ENCODE peak calls at places on chromosome 10, in six cellular contexts. One of them, this sample, is unnamed.
A peak's percentile ranks its signal among the peaks of the same experiment; 100 is the strongest.

GRCh38 chr10:131852161-131852822 is 48.5 kb upstream of the PPP2R2D start:
- DNase-seq in GM23338: no peak
- DNase-seq in sigmoid colon: peak; percentile 11
- DNase-seq in fibroblast of pulmonary artery: no peak
- DNase-seq in trophoblast cell: no peak
- DNase-seq in cardiac fibroblast: no peak
- DNase-seq in this sample: peak; percentile 61

GRCh38 chr10:44030132-44030531 is 354.8 kb downstream of the CXCL12 start:
- DNase-seq in GM23338: peak; percentile 72
- DNase-seq in sigmoid colon: no peak
- DNase-seq in fibroblast of pulmonary artery: no peak
- DNase-seq in trophoblast cell: peak; percentile 54
- DNase-seq in cardiac fibroblast: no peak
- DNase-seq in this sample: no peak

GRCh38 chr10:122392835-122393234 is 18.3 kb downstream of the PLEKHA1 start:
- DNase-seq in GM23338: no peak
- DNase-seq in sigmoid colon: no peak
- DNase-seq in fibroblast of pulmonary artery: no peak
- DNase-seq in trophoblast cell: no peak
- DNase-seq in cardiac fibroblast: no peak
- DNase-seq in this sample: no peak

GRCh38 chr10:128714240-128714639 is 588.0 kb upstream of the MKI67 start:
- DNase-seq in GM23338: no peak
- DNase-seq in sigmoid colon: no peak
- DNase-seq in fibroblast of pulmonary artery: no peak
- DNase-seq in trophoblast cell: no peak
- DNase-seq in cardiac fibroblast: no peak
- DNase-seq in this sample: no peak

GRCh38 chr10:131737543-131738395 is 163.0 kb upstream of the PPP2R2D start:
- DNase-seq in GM23338: no peak
- DNase-seq in sigmoid colon: peak; percentile 57
- DNase-seq in fibroblast of pulmonary artery: no peak
- DNase-seq in trophoblast cell: no peak
- DNase-seq in cardiac fibroblast: no peak
- DNase-seq in this sample: peak; percentile 63

GRCh38 chr10:103442031-103442461 is 10.1 kb downstream of the CALHM2 start:
- DNase-seq in GM23338: no peak
- DNase-seq in sigmoid colon: no peak
- DNase-seq in fibroblast of pulmonary artery: peak; percentile 88
- DNase-seq in trophoblast cell: peak; percentile 31
- DNase-seq in cardiac fibroblast: peak; percentile 77
- DNase-seq in this sample: no peak

GRCh38 chr10:22556774-22557173 is 157.6 kb downstream of the PIP4K2A start:
- DNase-seq in GM23338: no peak
- DNase-seq in sigmoid colon: no peak
- DNase-seq in fibroblast of pulmonary artery: no peak
- DNase-seq in trophoblast cell: no peak
- DNase-seq in cardiac fibroblast: no peak
- DNase-seq in this sample: no peak

GRCh38 chr10:44465430-44466115 is 80.7 kb upstream of the CXCL12 start:
- DNase-seq in GM23338: peak; percentile 41
- DNase-seq in sigmoid colon: no peak
- DNase-seq in fibroblast of pulmonary artery: no peak
- DNase-seq in trophoblast cell: no peak
- DNase-seq in cardiac fibroblast: no peak
- DNase-seq in this sample: no peak

GRCh38 chr10:117543999-117544728 is 1.6 kb downstream of the EMX2 start:
- DNase-seq in GM23338: peak; percentile 40
- DNase-seq in sigmoid colon: no peak
- DNase-seq in fibroblast of pulmonary artery: no peak
- DNase-seq in trophoblast cell: no peak
- DNase-seq in cardiac fibroblast: no peak
- DNase-seq in this sample: no peak

GRCh38 chr10:99551158-99551557 is 18.4 kb downstream of the NKX2-3 start:
- DNase-seq in GM23338: no peak
- DNase-seq in sigmoid colon: peak; percentile 89
- DNase-seq in fibroblast of pulmonary artery: peak; percentile 24
- DNase-seq in trophoblast cell: no peak
- DNase-seq in cardiac fibroblast: peak; percentile 67
- DNase-seq in this sample: no peak

GRCh38 chr10:75407716-75408511 is 6.3 kb upstream of the ZNF503 start:
- DNase-seq in GM23338: peak; percentile 71
- DNase-seq in sigmoid colon: no peak
- DNase-seq in fibroblast of pulmonary artery: no peak
- DNase-seq in trophoblast cell: no peak
- DNase-seq in cardiac fibroblast: peak; percentile 50
- DNase-seq in this sample: no peak

GRCh38 chr10:13414855-13415254 is 66.8 kb upstream of the SEPHS1 start:
- DNase-seq in GM23338: peak; percentile 77
- DNase-seq in sigmoid colon: no peak
- DNase-seq in fibroblast of pulmonary artery: peak; percentile 16
- DNase-seq in trophoblast cell: peak; percentile 64
- DNase-seq in cardiac fibroblast: peak; percentile 31
- DNase-seq in this sample: no peak

GRCh38 chr10:18279202-18279601 is 139.0 kb downstream of the CACNB2 start:
- DNase-seq in GM23338: no peak
- DNase-seq in sigmoid colon: no peak
- DNase-seq in fibroblast of pulmonary artery: peak; percentile 37
- DNase-seq in trophoblast cell: no peak
- DNase-seq in cardiac fibroblast: peak; percentile 72
- DNase-seq in this sample: no peak

GRCh38 chr10:1664565-1664964 is 72.8 kb downstream of the ADARB2 start:
- DNase-seq in GM23338: no peak
- DNase-seq in sigmoid colon: no peak
- DNase-seq in fibroblast of pulmonary artery: no peak
- DNase-seq in trophoblast cell: no peak
- DNase-seq in cardiac fibroblast: no peak
- DNase-seq in this sample: no peak

GRCh38 chr10:44325157-44325556 is 59.7 kb downstream of the CXCL12 start:
- DNase-seq in GM23338: no peak
- DNase-seq in sigmoid colon: no peak
- DNase-seq in fibroblast of pulmonary artery: no peak
- DNase-seq in trophoblast cell: no peak
- DNase-seq in cardiac fibroblast: no peak
- DNase-seq in this sample: no peak

GRCh38 chr10:23754179-23754578 is 315.3 kb downstream of the OTUD1 start:
- DNase-seq in GM23338: no peak
- DNase-seq in sigmoid colon: no peak
- DNase-seq in fibroblast of pulmonary artery: no peak
- DNase-seq in trophoblast cell: no peak
- DNase-seq in cardiac fibroblast: no peak
- DNase-seq in this sample: no peak

GRCh38 chr10:103648231-103648950 is 154.9 kb downstream of the NEURL1 start:
- DNase-seq in GM23338: peak; percentile 55
- DNase-seq in sigmoid colon: no peak
- DNase-seq in fibroblast of pulmonary artery: no peak
- DNase-seq in trophoblast cell: no peak
- DNase-seq in cardiac fibroblast: no peak
- DNase-seq in this sample: no peak

GRCh38 chr10:29881336-29881751 is 178.0 kb downstream of the JCAD start:
- DNase-seq in GM23338: no peak
- DNase-seq in sigmoid colon: peak; percentile 74
- DNase-seq in fibroblast of pulmonary artery: peak; percentile 49
- DNase-seq in trophoblast cell: no peak
- DNase-seq in cardiac fibroblast: no peak
- DNase-seq in this sample: no peak

GRCh38 chr10:44982114-44982460 is 3.5 kb upstream of the DEPP1 start:
- DNase-seq in GM23338: no peak
- DNase-seq in sigmoid colon: peak; percentile 72
- DNase-seq in fibroblast of pulmonary artery: peak; percentile 21
- DNase-seq in trophoblast cell: peak; percentile 21
- DNase-seq in cardiac fibroblast: peak; percentile 76
- DNase-seq in this sample: peak; percentile 76

GRCh38 chr10:46550076-46550790 is 6.2 kb downstream of the GPRIN2 start:
- DNase-seq in GM23338: no peak
- DNase-seq in sigmoid colon: peak; percentile 65
- DNase-seq in fibroblast of pulmonary artery: no peak
- DNase-seq in trophoblast cell: no peak
- DNase-seq in cardiac fibroblast: no peak
- DNase-seq in this sample: peak; percentile 81

GRCh38 chr10:13485623-13486022 is 43.2 kb downstream of the BEND7 start:
- DNase-seq in GM23338: no peak
- DNase-seq in sigmoid colon: no peak
- DNase-seq in fibroblast of pulmonary artery: peak; percentile 13
- DNase-seq in trophoblast cell: no peak
- DNase-seq in cardiac fibroblast: peak; percentile 22
- DNase-seq in this sample: no peak

GRCh38 chr10:63468947-63469346 is 3.2 kb upstream of the JMJD1C start:
- DNase-seq in GM23338: no peak
- DNase-seq in sigmoid colon: no peak
- DNase-seq in fibroblast of pulmonary artery: no peak
- DNase-seq in trophoblast cell: no peak
- DNase-seq in cardiac fibroblast: no peak
- DNase-seq in this sample: no peak

GRCh38 chr10:72414642-72415041 is 59.9 kb upstream of the DNAJB12 start:
- DNase-seq in GM23338: no peak
- DNase-seq in sigmoid colon: no peak
- DNase-seq in fibroblast of pulmonary artery: no peak
- DNase-seq in trophoblast cell: no peak
- DNase-seq in cardiac fibroblast: no peak
- DNase-seq in this sample: no peak

GRCh38 chr10:105706281-105707026 is 1065.4 kb downstream of the SORCS3 start:
- DNase-seq in GM23338: no peak
- DNase-seq in sigmoid colon: no peak
- DNase-seq in fibroblast of pulmonary artery: no peak
- DNase-seq in trophoblast cell: no peak
- DNase-seq in cardiac fibroblast: no peak
- DNase-seq in this sample: no peak

GRCh38 chr10:20274580-20274979 is 458.3 kb downstream of the PLXDC2 start:
- DNase-seq in GM23338: no peak
- DNase-seq in sigmoid colon: no peak
- DNase-seq in fibroblast of pulmonary artery: no peak
- DNase-seq in trophoblast cell: no peak
- DNase-seq in cardiac fibroblast: no peak
- DNase-seq in this sample: no peak

GRCh38 chr10:71265618-71266146 is 53.3 kb downstream of the UNC5B start:
- DNase-seq in GM23338: no peak
- DNase-seq in sigmoid colon: no peak
- DNase-seq in fibroblast of pulmonary artery: no peak
- DNase-seq in trophoblast cell: no peak
- DNase-seq in cardiac fibroblast: no peak
- DNase-seq in this sample: no peak

GRCh38 chr10:11454160-11454559 is 157.3 kb downstream of the USP6NL start:
- DNase-seq in GM23338: no peak
- DNase-seq in sigmoid colon: no peak
- DNase-seq in fibroblast of pulmonary artery: no peak
- DNase-seq in trophoblast cell: no peak
- DNase-seq in cardiac fibroblast: no peak
- DNase-seq in this sample: no peak

GRCh38 chr10:110643670-110644597 is at the start of gene RBM20:
- DNase-seq in GM23338: peak; percentile 52
- DNase-seq in sigmoid colon: peak; percentile 69
- DNase-seq in fibroblast of pulmonary artery: peak; percentile 15
- DNase-seq in trophoblast cell: peak; percentile 36
- DNase-seq in cardiac fibroblast: peak; percentile 37
- DNase-seq in this sample: peak; percentile 77

GRCh38 chr10:122462533-122463465 is 1.4 kb downstream of the HTRA1 start:
- DNase-seq in GM23338: no peak
- DNase-seq in sigmoid colon: peak; percentile 88
- DNase-seq in fibroblast of pulmonary artery: peak; percentile 41
- DNase-seq in trophoblast cell: peak; percentile 37
- DNase-seq in cardiac fibroblast: peak; percentile 62
- DNase-seq in this sample: no peak

GRCh38 chr10:66925896-66926719 is at the start of gene LRRTM3:
- DNase-seq in GM23338: peak; percentile 95
- DNase-seq in sigmoid colon: peak; percentile 66
- DNase-seq in fibroblast of pulmonary artery: peak; percentile 80
- DNase-seq in trophoblast cell: peak; percentile 48
- DNase-seq in cardiac fibroblast: peak; percentile 87
- DNase-seq in this sample: no peak

GRCh38 chr10:116849271-116850057 is at the start of gene ENO4:
- DNase-seq in GM23338: peak; percentile 96
- DNase-seq in sigmoid colon: peak; percentile 81
- DNase-seq in fibroblast of pulmonary artery: peak; percentile 80
- DNase-seq in trophoblast cell: peak; percentile 75
- DNase-seq in cardiac fibroblast: peak; percentile 56
- DNase-seq in this sample: peak; percentile 87

GRCh38 chr10:36538945-36539586 is 586.3 kb upstream of the ANKRD30A start:
- DNase-seq in GM23338: no peak
- DNase-seq in sigmoid colon: no peak
- DNase-seq in fibroblast of pulmonary artery: peak; percentile 72
- DNase-seq in trophoblast cell: no peak
- DNase-seq in cardiac fibroblast: peak; percentile 83
- DNase-seq in this sample: no peak

This sample was measured in spleen.